ENCODE peak calls at places on chromosomes 7 and 10, in seven cellular contexts. K is T-helper 2 cell, P is ureter, Y is glutamatergic neuron, O is GM04504, Q is glomerular endothelial cell, R is C1 segment of cervical spinal cord. T is an unnamed sample.

GRCh38 chr10:32207544-32207943 is 139.4 kb downstream of the EPC1 start:
- DNase-seq in K (peak), P (no peak), Y (peak), O (no peak), Q (no peak), R (no peak), T (no peak)

GRCh38 chr10:47396311-47396717 is 12.2 kb upstream of the ZNF488 start:
- DNase-seq in K (no peak), P (no peak), Y (no peak), O (no peak), Q (no peak), R (no peak), T (no peak)

GRCh38 chr10:11225935-11226334 is 208.3 kb downstream of the CELF2 start:
- DNase-seq in K (peak), P (no peak), Y (no peak), O (no peak), Q (no peak), R (no peak), T (no peak)

GRCh38 chr7:112462236-112462635 is 12.0 kb downstream of the IFRD1 start:
- DNase-seq in K (no peak), P (peak), Y (no peak), O (peak), Q (no peak), R (no peak), T (no peak)

GRCh38 chr7:132993377-132994013 is 88.4 kb downstream of the CHCHD3 start:
- DNase-seq in K (no peak), P (no peak), Y (no peak), O (no peak), Q (no peak), R (no peak), T (no peak)

GRCh38 chr7:133275441-133276105 is 22.7 kb downstream of the EXOC4 start:
- DNase-seq in K (no peak), P (no peak), Y (no peak), O (no peak), Q (no peak), R (no peak), T (no peak)

GRCh38 chr7:74083928-74084721 is 521 bp downstream of the LIMK1 start:
- DNase-seq in K (no peak), P (no peak), Y (peak), O (no peak), Q (no peak), R (peak), T (peak)

GRCh38 chr7:121334875-121335648 is 6.3 kb downstream of the WNT16 start:
- DNase-seq in K (no peak), P (no peak), Y (no peak), O (peak), Q (no peak), R (no peak), T (no peak)

GRCh38 chr7:103132995-103133688 is 15.8 kb downstream of the NAPEPLD start:
- DNase-seq in K (no peak), P (no peak), Y (no peak), O (no peak), Q (no peak), R (no peak), T (no peak)

GRCh38 chr10:103849880-103850571 is 5.3 kb downstream of the SH3PXD2A start:
- DNase-seq in K (no peak), P (no peak), Y (no peak), O (peak), Q (peak), R (no peak), T (peak)